ENCODE peak calls at places on chromosome 1, in four cellular contexts. U is AG04450, T is upper lobe of right lung, F is glutamatergic neuron. C is an unnamed sample.

GRCh38 chr1:195908121-195908520 is 700.1 kb downstream of the KCNT2 start:
- DNase-seq in U (peak), T (no peak), F (no peak), C (no peak)

GRCh38 chr1:921011-921837 is 2.5 kb upstream of the SAMD11 start:
- DNase-seq in U (peak), T (peak), F (peak), C (no peak)

GRCh38 chr1:76284842-76285241 is 210.3 kb downstream of the ST6GALNAC3 start:
- DNase-seq in U (no peak), T (no peak), F (no peak), C (no peak)

GRCh38 chr1:167860231-167860923 is 53.6 kb downstream of the ADCY10 start:
- DNase-seq in U (no peak), T (no peak), F (no peak), C (no peak)

GRCh38 chr1:230750986-230751625 is 3.9 kb downstream of the CAPN9 start:
- DNase-seq in U (no peak), T (no peak), F (no peak), C (no peak)

GRCh38 chr1:204599098-204599497 is 82.9 kb downstream of the MDM4 start:
- DNase-seq in U (no peak), T (no peak), F (no peak), C (no peak)

GRCh38 chr1:40383488-40384412 is 10.2 kb downstream of the SMAP2 start:
- DNase-seq in U (no peak), T (no peak), F (no peak), C (no peak)

GRCh38 chr1:78051005-78051404 is 5.2 kb downstream of the GIPC2 start:
- DNase-seq in U (no peak), T (no peak), F (no peak), C (no peak)

GRCh38 chr1:206772228-206773002 is at the start of gene IL10:
- DNase-seq in U (no peak), T (no peak), F (no peak), C (no peak)

GRCh38 chr1:76352741-76353435 is 278.3 kb downstream of the ST6GALNAC3 start:
- DNase-seq in U (no peak), T (no peak), F (no peak), C (no peak)

GRCh38 chr1:16614361-16615252 is 1.2 kb upstream of the NBPF1 start:
- DNase-seq in U (no peak), T (peak), F (no peak), C (no peak)

GRCh38 chr1:65924471-65924870 is 131.8 kb downstream of the PDE4B start:
- DNase-seq in U (peak), T (no peak), F (no peak), C (peak)

GRCh38 chr1:34500451-34500850 is 254.4 kb upstream of the GJB5 start:
- DNase-seq in U (no peak), T (peak), F (no peak), C (no peak)

GRCh38 chr1:214899908-214900470 is 182.5 kb upstream of the KCNK2 start:
- DNase-seq in U (no peak), T (no peak), F (no peak), C (no peak)

GRCh38 chr1:172431721-172432192 is 11.3 kb downstream of the C1orf105 start:
- DNase-seq in U (no peak), T (peak), F (no peak), C (no peak)

GRCh38 chr1:42335809-42336518 is 929 bp upstream of the FOXJ3 start:
- DNase-seq in U (no peak), T (no peak), F (no peak), C (no peak)

GRCh38 chr1:41609166-41609883 is 124.8 kb upstream of the EDN2 start:
- DNase-seq in U (no peak), T (no peak), F (no peak), C (no peak)

GRCh38 chr1:201466492-201466891 is 2.5 kb downstream of the PHLDA3 start:
- DNase-seq in U (no peak), T (peak), F (no peak), C (no peak)

C was measured in HFF-Myc.